ENCODE peak calls at places on chromosomes 7 and 10, in ten cellular contexts. P, Y, V, M, T, R, G, W, Z and X are unnamed samples.

GRCh38 chr7:4798706-4799235 is 23.3 kb downstream of the AP5Z1 start:
- DNase-seq in P (no peak), Y (no peak), V (no peak), M (peak), T (no peak), R (no peak), G (no peak), W (no peak), Z (no peak), X (no peak)

GRCh38 chr10:42753507-42754154 is 29.0 kb upstream of the BMS1 start:
- DNase-seq in P (no peak), Y (no peak), V (no peak), M (peak), T (peak), R (peak), G (peak), W (no peak), Z (no peak), X (no peak)

GRCh38 chr10:31739759-31740158 is 188.9 kb downstream of the ARHGAP12 start:
- DNase-seq in P (no peak), Y (peak), V (no peak), M (no peak), T (no peak), R (no peak), G (no peak), W (no peak), Z (peak), X (no peak)

GRCh38 chr7:70570961-70571360 is 561.0 kb upstream of the GALNT17 start:
- DNase-seq in P (no peak), Y (no peak), V (no peak), M (no peak), T (no peak), R (no peak), G (no peak), W (no peak), Z (no peak), X (no peak)

GRCh38 chr10:50653142-50653541 is 29.4 kb upstream of the SGMS1 start:
- DNase-seq in P (no peak), Y (peak), V (no peak), M (no peak), T (peak), R (peak), G (no peak), W (no peak), Z (peak), X (no peak)

GRCh38 chr10:14712991-14713422 is 61.7 kb downstream of the FAM107B start:
- DNase-seq in P (no peak), Y (peak), V (no peak), M (no peak), T (no peak), R (peak), G (no peak), W (peak), Z (no peak), X (no peak)

GRCh38 chr10:31601136-31601535 is 282.1 kb downstream of the ZEB1 start:
- DNase-seq in P (peak), Y (no peak), V (no peak), M (no peak), T (no peak), R (no peak), G (no peak), W (no peak), Z (no peak), X (no peak)

GRCh38 chr7:94654764-94655561 is 970 bp downstream of the SGCE start:
- DNase-seq in P (no peak), Y (peak), V (no peak), M (no peak), T (peak), R (peak), G (peak), W (no peak), Z (peak), X (no peak)

GRCh38 chr10:69496352-69497234 is 45.3 kb downstream of the TSPAN15 start:
- DNase-seq in P (no peak), Y (no peak), V (no peak), M (peak), T (no peak), R (no peak), G (peak), W (no peak), Z (no peak), X (no peak)

GRCh38 chr10:89959433-89960110 is 258.2 kb downstream of the KIF20B start:
- DNase-seq in P (no peak), Y (no peak), V (no peak), M (no peak), T (no peak), R (no peak), G (no peak), W (peak), Z (no peak), X (no peak)

GRCh38 chr10:89952314-89952713 is 250.9 kb downstream of the KIF20B start:
- DNase-seq in P (no peak), Y (no peak), V (no peak), M (no peak), T (no peak), R (no peak), G (no peak), W (no peak), Z (no peak), X (no peak)

GRCh38 chr10:89954787-89955566 is 253.6 kb downstream of the KIF20B start:
- DNase-seq in P (no peak), Y (peak), V (no peak), M (no peak), T (no peak), R (no peak), G (no peak), W (no peak), Z (no peak), X (no peak)
- TF ChIP-seq CTCF in P (peak), Y (peak), V (no peak), M (peak), T (peak), R (no peak), G (peak), W (no peak), Z (peak), X (no peak)

DNA sequence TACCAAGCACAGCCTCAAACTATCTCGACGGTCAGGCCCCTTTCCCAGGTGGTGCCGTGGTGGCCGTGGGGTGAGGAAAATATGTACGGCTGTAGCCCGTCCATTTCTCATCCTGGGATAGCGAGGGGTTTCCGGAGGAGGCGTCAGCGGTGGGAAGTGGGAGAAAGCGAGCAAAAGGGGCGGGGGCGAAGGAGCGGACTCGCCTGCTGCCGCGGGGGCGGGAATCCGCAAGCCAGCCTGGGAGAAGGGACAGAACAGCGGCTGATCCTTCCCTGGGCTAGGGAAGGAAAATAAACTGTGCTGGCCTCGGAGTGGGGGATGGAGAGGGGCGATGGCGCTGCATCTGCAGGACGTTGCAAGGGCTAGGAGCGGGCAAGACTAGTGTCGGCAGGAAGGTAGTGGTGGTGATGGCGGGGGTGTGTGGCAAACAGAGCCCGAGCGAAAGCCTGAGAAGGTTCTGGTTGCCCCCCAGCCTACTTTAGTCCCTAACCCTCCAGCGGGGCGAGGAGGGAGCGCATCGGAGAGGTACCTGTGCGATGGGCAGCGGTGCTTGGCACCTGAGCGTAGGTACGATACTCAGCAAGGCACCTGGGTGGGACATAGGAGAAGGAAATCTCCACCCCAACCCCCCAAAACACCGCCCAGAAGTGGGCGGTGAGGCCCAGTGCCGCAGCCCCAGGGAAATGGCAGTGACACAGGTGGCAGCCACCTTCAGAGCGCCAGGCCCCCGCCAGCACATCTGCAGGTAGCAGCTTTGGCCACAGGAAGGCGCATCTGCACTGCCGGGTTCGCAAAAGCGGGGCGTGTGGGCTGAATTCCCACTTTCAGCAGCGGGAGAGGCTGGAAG is 49.9 kb upstream of the STEAP1B start:
- DNase-seq in P (no peak), Y (peak), V (no peak), M (no peak), T (peak), R (peak), G (no peak), W (no peak), Z (peak), X (no peak)
- TF ChIP-seq CTCF in P (peak), Y (peak), V (no peak), M (peak), T (peak), R (peak), G (peak), W (peak), Z (peak), X (peak)

DNA sequence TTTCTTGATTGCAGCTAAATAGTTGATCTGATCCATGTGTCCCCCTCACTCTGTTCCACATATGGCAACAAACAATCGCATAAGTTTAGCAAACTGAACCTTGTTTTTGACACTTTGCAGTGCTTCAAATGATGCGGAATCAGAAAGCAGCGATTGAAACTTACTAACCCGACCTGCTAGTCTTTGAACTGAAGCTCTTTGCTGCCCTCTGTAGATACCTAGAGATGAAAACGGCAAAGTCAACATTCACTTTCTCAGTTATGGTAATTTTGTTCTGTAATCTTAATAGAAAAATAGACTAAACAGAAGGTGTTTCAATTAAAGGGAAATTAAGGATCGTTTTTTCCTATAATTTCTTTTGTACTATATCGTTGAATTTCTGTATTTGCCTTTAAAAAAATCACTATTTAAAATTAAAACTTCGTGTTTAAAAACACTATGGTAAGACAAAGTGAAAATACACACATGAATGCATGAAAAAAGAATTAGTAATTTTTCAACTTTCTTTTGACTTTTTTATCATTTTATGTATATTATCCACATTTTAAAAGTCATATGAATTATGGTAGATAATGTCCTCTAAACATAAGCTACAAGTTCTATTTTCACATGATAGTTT is 276.5 kb downstream of the MAGI2 start:
- DNase-seq in P (no peak), Y (peak), V (no peak), M (no peak), T (peak), R (peak), G (no peak), W (no peak), Z (peak), X (peak)
- TF ChIP-seq CTCF in P (peak), Y (peak), V (no peak), M (peak), T (peak), R (peak), G (peak), W (peak), Z (peak), X (peak)

GRCh38 chr10:6786579-6787031 is 206.5 kb upstream of the PRKCQ start:
- DNase-seq in P (no peak), Y (peak), V (no peak), M (no peak), T (peak), R (no peak), G (no peak), W (peak), Z (peak), X (no peak)
- TF ChIP-seq CTCF in P (peak), Y (peak), V (no peak), M (peak), T (peak), R (no peak), G (no peak), W (peak), Z (peak), X (peak)

DNA sequence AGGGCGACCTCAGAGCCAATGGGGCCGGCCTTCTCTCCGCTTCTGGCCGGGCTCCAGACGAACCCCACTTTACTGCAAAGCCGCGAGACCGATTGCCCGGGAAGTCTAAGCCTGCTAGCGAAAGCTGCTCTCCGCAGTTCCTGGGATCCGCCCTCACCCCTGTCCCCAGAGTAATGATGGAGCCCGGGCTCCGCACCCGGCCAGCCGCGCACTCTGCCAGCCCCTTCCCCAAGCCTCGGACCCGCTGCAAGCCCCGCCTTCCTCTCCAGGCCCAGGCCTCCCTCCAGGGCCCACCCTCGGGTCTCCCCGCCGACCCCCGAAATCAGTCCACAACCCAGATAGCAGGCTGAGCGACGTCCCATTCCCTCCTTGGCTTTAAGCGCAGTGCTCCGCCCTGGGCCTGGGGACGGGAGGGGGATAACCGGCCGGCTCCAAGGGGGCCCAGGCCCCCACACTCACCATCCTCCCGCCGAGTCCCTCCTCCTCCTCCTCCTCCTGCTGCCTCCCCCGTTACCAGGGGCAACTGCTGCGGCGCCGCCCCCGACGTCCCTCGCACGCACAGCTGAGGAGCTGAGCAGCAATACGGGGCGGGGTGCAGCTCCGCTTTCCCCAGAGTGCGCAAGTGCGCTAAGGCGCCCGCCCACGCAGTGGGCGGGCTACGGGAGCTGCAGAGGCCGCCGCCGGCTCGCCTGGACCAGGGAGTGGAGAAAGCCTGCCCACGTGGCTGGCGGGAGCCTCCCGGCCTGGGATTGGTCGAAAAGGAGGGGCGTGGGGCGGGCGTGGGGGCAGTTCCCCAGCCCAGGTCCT is at the start of gene ARL3:
- DNase-seq in P (peak), Y (peak), V (peak), M (peak), T (peak), R (peak), G (peak), W (peak), Z (peak), X (peak)
- TF ChIP-seq CTCF in P (peak), Y (no peak), V (peak), M (peak), T (peak), R (peak), G (no peak), W (peak), Z (peak), X (peak)

GRCh38 chr7:23072916-23073315 is 32.7 kb upstream of the KLHL7 start:
- DNase-seq in P (no peak), Y (no peak), V (no peak), M (no peak), T (no peak), R (no peak), G (no peak), W (no peak), Z (peak), X (no peak)
- TF ChIP-seq CTCF in P (no peak), Y (no peak), V (no peak), M (no peak), T (no peak), R (no peak), G (no peak), W (peak), Z (no peak), X (no peak)